ENCODE peak calls at places on chromosomes 6 and 20, in eight cellular contexts. One of them, this sample, is unnamed.

GRCh38 chr6:3001773-3002293 is 2.1 kb downstream of the NQO2 start:
- DNase-seq in omental fat pad: no peak
- DNase-seq in H9: no peak
- DNase-seq in psoas muscle: peak
- DNase-seq in AG04450: no peak
- DNase-seq in Panc1: peak
- DNase-seq in CD8-positive, alpha-beta T cell: no peak
- DNase-seq in tibial nerve: no peak
- DNase-seq in this sample: peak

GRCh38 chr6:17289491-17290106 is 8.4 kb downstream of the RBM24 start:
- DNase-seq in AG04450: no peak
- DNase-seq in omental fat pad: no peak
- DNase-seq in Panc1: no peak
- DNase-seq in H9: no peak
- DNase-seq in psoas muscle: peak
- DNase-seq in tibial nerve: peak
- DNase-seq in CD8-positive, alpha-beta T cell: no peak
- DNase-seq in this sample: no peak

GRCh38 chr20:62699296-62699695 is 9.3 kb upstream of the NTSR1 start:
- DNase-seq in CD8-positive, alpha-beta T cell: no peak
- DNase-seq in AG04450: no peak
- DNase-seq in Panc1: no peak
- DNase-seq in H9: no peak
- DNase-seq in omental fat pad: no peak
- DNase-seq in psoas muscle: no peak
- DNase-seq in tibial nerve: no peak
- DNase-seq in this sample: no peak

GRCh38 chr20:40588891-40589290 is 100.1 kb downstream of the MAFB start:
- DNase-seq in CD8-positive, alpha-beta T cell: no peak
- DNase-seq in Panc1: no peak
- DNase-seq in omental fat pad: no peak
- DNase-seq in psoas muscle: no peak
- DNase-seq in H9: no peak
- DNase-seq in AG04450: no peak
- DNase-seq in tibial nerve: no peak
- DNase-seq in this sample: no peak

GRCh38 chr20:19692685-19693119 is 65.4 kb upstream of the RIN2 start:
- DNase-seq in tibial nerve: peak
- DNase-seq in omental fat pad: peak
- DNase-seq in H9: peak
- DNase-seq in psoas muscle: peak
- DNase-seq in AG04450: no peak
- DNase-seq in CD8-positive, alpha-beta T cell: peak
- DNase-seq in Panc1: peak
- DNase-seq in this sample: peak

GRCh38 chr6:169474362-169474761 is 220.7 kb upstream of the THBS2 start:
- DNase-seq in psoas muscle: no peak
- DNase-seq in Panc1: no peak
- DNase-seq in omental fat pad: no peak
- DNase-seq in CD8-positive, alpha-beta T cell: no peak
- DNase-seq in H9: no peak
- DNase-seq in tibial nerve: no peak
- DNase-seq in AG04450: no peak
- DNase-seq in this sample: no peak

GRCh38 chr6:142207265-142207877 is 60.3 kb downstream of the VTA1 start:
- DNase-seq in AG04450: peak
- DNase-seq in tibial nerve: no peak
- DNase-seq in H9: peak
- DNase-seq in omental fat pad: no peak
- DNase-seq in CD8-positive, alpha-beta T cell: peak
- DNase-seq in Panc1: peak
- DNase-seq in psoas muscle: peak
- DNase-seq in this sample: no peak

GRCh38 chr20:57392130-57392445 is 892 bp downstream of the RBM38 start:
- DNase-seq in tibial nerve: no peak
- DNase-seq in AG04450: no peak
- DNase-seq in CD8-positive, alpha-beta T cell: no peak
- DNase-seq in omental fat pad: no peak
- DNase-seq in psoas muscle: no peak
- DNase-seq in H9: no peak
- DNase-seq in Panc1: no peak
- DNase-seq in this sample: no peak

GRCh38 chr6:137044366-137045220 is at the start of gene IL20RA:
- DNase-seq in omental fat pad: no peak
- DNase-seq in psoas muscle: peak
- DNase-seq in CD8-positive, alpha-beta T cell: no peak
- DNase-seq in Panc1: no peak
- DNase-seq in H9: peak
- DNase-seq in tibial nerve: no peak
- DNase-seq in AG04450: no peak
- DNase-seq in this sample: no peak

GRCh38 chr6:154112181-154112809 is 73.3 kb downstream of the OPRM1 start:
- DNase-seq in Panc1: peak
- DNase-seq in tibial nerve: no peak
- DNase-seq in CD8-positive, alpha-beta T cell: no peak
- DNase-seq in AG04450: no peak
- DNase-seq in psoas muscle: no peak
- DNase-seq in omental fat pad: no peak
- DNase-seq in H9: no peak
- DNase-seq in this sample: no peak

GRCh38 chr6:71481021-71481420 is 192.4 kb downstream of the OGFRL1 start:
- DNase-seq in omental fat pad: no peak
- DNase-seq in psoas muscle: no peak
- DNase-seq in AG04450: no peak
- DNase-seq in CD8-positive, alpha-beta T cell: no peak
- DNase-seq in Panc1: no peak
- DNase-seq in H9: no peak
- DNase-seq in tibial nerve: no peak
- DNase-seq in this sample: no peak

GRCh38 chr6:110415297-110415916 is at the start of gene DDO:
- DNase-seq in H9: no peak
- DNase-seq in CD8-positive, alpha-beta T cell: no peak
- DNase-seq in tibial nerve: no peak
- DNase-seq in AG04450: no peak
- DNase-seq in Panc1: no peak
- DNase-seq in omental fat pad: peak
- DNase-seq in psoas muscle: peak
- DNase-seq in this sample: peak

GRCh38 chr20:45128066-45128465 is 3.8 kb upstream of the WFDC12 start:
- DNase-seq in AG04450: no peak
- DNase-seq in H9: no peak
- DNase-seq in omental fat pad: no peak
- DNase-seq in tibial nerve: no peak
- DNase-seq in CD8-positive, alpha-beta T cell: no peak
- DNase-seq in psoas muscle: no peak
- DNase-seq in Panc1: no peak
- DNase-seq in this sample: no peak

GRCh38 chr6:144305985-144306384 is 20.9 kb downstream of the UTRN start:
- DNase-seq in CD8-positive, alpha-beta T cell: peak
- DNase-seq in AG04450: no peak
- DNase-seq in psoas muscle: no peak
- DNase-seq in Panc1: no peak
- DNase-seq in H9: no peak
- DNase-seq in tibial nerve: no peak
- DNase-seq in omental fat pad: no peak
- DNase-seq in this sample: no peak

GRCh38 chr6:22804620-22805271 is 235.4 kb downstream of the HDGFL1 start:
- DNase-seq in CD8-positive, alpha-beta T cell: no peak
- DNase-seq in AG04450: no peak
- DNase-seq in tibial nerve: no peak
- DNase-seq in omental fat pad: no peak
- DNase-seq in Panc1: no peak
- DNase-seq in psoas muscle: no peak
- DNase-seq in H9: no peak
- DNase-seq in this sample: no peak

GRCh38 chr20:59661621-59662020 is 57.3 kb downstream of the PHACTR3 start:
- DNase-seq in Panc1: no peak
- DNase-seq in psoas muscle: no peak
- DNase-seq in omental fat pad: no peak
- DNase-seq in tibial nerve: no peak
- DNase-seq in CD8-positive, alpha-beta T cell: no peak
- DNase-seq in AG04450: no peak
- DNase-seq in H9: no peak
- DNase-seq in this sample: no peak

GRCh38 chr20:5848711-5849505 is 98.7 kb downstream of the SHLD1 start:
- DNase-seq in psoas muscle: no peak
- DNase-seq in CD8-positive, alpha-beta T cell: no peak
- DNase-seq in tibial nerve: no peak
- DNase-seq in AG04450: no peak
- DNase-seq in Panc1: no peak
- DNase-seq in omental fat pad: no peak
- DNase-seq in H9: no peak
- DNase-seq in this sample: peak

GRCh38 chr6:4130357-4130987 is 4.9 kb downstream of the ECI2 start:
- DNase-seq in tibial nerve: no peak
- DNase-seq in CD8-positive, alpha-beta T cell: no peak
- DNase-seq in AG04450: no peak
- DNase-seq in H9: no peak
- DNase-seq in Panc1: no peak
- DNase-seq in psoas muscle: no peak
- DNase-seq in omental fat pad: no peak
- DNase-seq in this sample: no peak

GRCh38 chr20:32959351-32960221 is 44.6 kb downstream of the SUN5 start:
- DNase-seq in psoas muscle: no peak
- DNase-seq in CD8-positive, alpha-beta T cell: no peak
- DNase-seq in omental fat pad: no peak
- DNase-seq in AG04450: no peak
- DNase-seq in tibial nerve: no peak
- DNase-seq in H9: no peak
- DNase-seq in Panc1: no peak
- DNase-seq in this sample: no peak

GRCh38 chr6:92000112-92000511 is 1413.2 kb upstream of the MAP3K7 start:
- DNase-seq in psoas muscle: no peak
- DNase-seq in AG04450: no peak
- DNase-seq in CD8-positive, alpha-beta T cell: no peak
- DNase-seq in omental fat pad: no peak
- DNase-seq in H9: no peak
- DNase-seq in tibial nerve: no peak
- DNase-seq in Panc1: no peak
- DNase-seq in this sample: no peak

GRCh38 chr20:52798124-52798523 is 174.0 kb upstream of the TSHZ2 start:
- DNase-seq in psoas muscle: no peak
- DNase-seq in H9: no peak
- DNase-seq in CD8-positive, alpha-beta T cell: no peak
- DNase-seq in omental fat pad: no peak
- DNase-seq in Panc1: no peak
- DNase-seq in tibial nerve: no peak
- DNase-seq in AG04450: no peak
- DNase-seq in this sample: no peak

GRCh38 chr20:50311308-50312001 is 120.8 kb downstream of the CEBPB start:
- DNase-seq in CD8-positive, alpha-beta T cell: no peak
- DNase-seq in tibial nerve: no peak
- DNase-seq in Panc1: no peak
- DNase-seq in H9: no peak
- DNase-seq in psoas muscle: no peak
- DNase-seq in omental fat pad: no peak
- DNase-seq in AG04450: no peak
- DNase-seq in this sample: no peak

This sample was measured in NCI-H446 treated with DMSO at 0.1 percent for 48 hours.